ENCODE peak calls at places on chromosome 1, in seven cellular contexts. K is NCI-H1930; B is SK-MEL-5; M is OCI-M1; H is mucosa of descending colon; O is body of pancreas; W is stimulated activated CD8-positive, alpha-beta memory T cell treated with anti-CD3 and anti-CD28 coated beads, Interleukin-7, amount 100 ng/mL, for 1 hour. T is an unnamed sample.

GRCh38 chr1:179586107-179586823 is 5.4 kb upstream of the TDRD5 start:
- DNase-seq in M (no peak), B (peak; percentile 32), O (peak; percentile 79), H (peak; percentile 84), K (peak; percentile 85), W (no peak), T (no peak)

GRCh38 chr1:32224285-32224684 is 2.1 kb downstream of the EIF3I start:
- DNase-seq in O (no peak), W (no peak), B (no peak), H (no peak), K (no peak), M (no peak), T (no peak)

GRCh38 chr1:150619576-150620509 is 9.6 kb downstream of the ENSA start:
- DNase-seq in M (peak; percentile 90), K (peak; percentile 33), B (peak; percentile 73), O (peak; percentile 80), H (no peak), W (no peak), T (no peak)

GRCh38 chr1:178942285-178943218 is 71.7 kb upstream of the ANGPTL1 start:
- DNase-seq in B (no peak), M (peak; percentile 45), K (no peak), H (no peak), O (peak; percentile 33), W (no peak), T (no peak)

GRCh38 chr1:117095237-117095636 is 26.3 kb downstream of the TRIM45 start:
- DNase-seq in M (no peak), O (no peak), B (no peak), W (no peak), K (no peak), H (no peak), T (no peak)

GRCh38 chr1:168408531-168409242 is 128.0 kb downstream of the TBX19 start:
- DNase-seq in W (peak; percentile 31), M (peak; percentile 15), H (no peak), K (no peak), O (no peak), B (peak; percentile 8), T (peak; percentile 45)

GRCh38 chr1:54969879-54970278 is 10.5 kb upstream of the TMEM61 start:
- DNase-seq in H (no peak), M (no peak), B (no peak), W (no peak), O (no peak), K (no peak), T (no peak)

GRCh38 chr1:193700710-193701355 is 514.4 kb upstream of the B3GALT2 start:
- DNase-seq in H (no peak), M (no peak), W (no peak), O (no peak), K (no peak), B (no peak), T (no peak)

GRCh38 chr1:110309139-110309538 is 30.0 kb upstream of the RBM15 start:
- DNase-seq in M (no peak), O (peak; percentile 19), B (no peak), H (no peak), K (no peak), W (no peak), T (no peak)

T was measured in effector CD4-positive, alpha-beta T cell.